ENCODE peak calls at places on chromosome 16, in six cellular contexts. O is fibroblast of lung, D is COR-L47, Q is GM23338, C is NCI-H1092, B is tibial nerve. L is an unnamed sample.

GRCh38 chr16:77833906-77834599 is 45.7 kb downstream of the VAT1L start:
- DNase-seq in O (peak), D (no peak), Q (peak), C (no peak), B (no peak), L (no peak)

GRCh38 chr16:81319221-81319912 is 4.6 kb downstream of the GAN start:
- DNase-seq in O (peak), D (no peak), Q (no peak), C (no peak), B (no peak), L (no peak)

GRCh38 chr16:70715113-70715711 is 29.4 kb upstream of the MTSS2 start:
- DNase-seq in O (peak), D (no peak), Q (no peak), C (peak), B (peak), L (no peak)

GRCh38 chr16:14579266-14579665 is 50.8 kb downstream of the PARN start:
- DNase-seq in O (no peak), D (no peak), Q (no peak), C (no peak), B (no peak), L (no peak)

GRCh38 chr16:15961060-15961511 is 11.7 kb downstream of the ABCC1 start:
- DNase-seq in O (peak), D (no peak), Q (no peak), C (no peak), B (no peak), L (no peak)

GRCh38 chr16:12027091-12027490 is 50.6 kb downstream of the SNX29 start:
- DNase-seq in O (no peak), D (peak), Q (peak), C (no peak), B (no peak), L (peak)

GRCh38 chr16:66270333-66270927 is 96.1 kb upstream of the CDH5 start:
- DNase-seq in O (peak), D (peak), Q (peak), C (peak), B (peak), L (peak)

GRCh38 chr16:86758932-86759331 is 180.6 kb downstream of the FOXL1 start:
- DNase-seq in O (no peak), D (no peak), Q (no peak), C (no peak), B (no peak), L (no peak)

GRCh38 chr16:8867483-8868271 is 1.1 kb downstream of the CARHSP1 start:
- DNase-seq in O (no peak), D (peak), Q (no peak), C (peak), B (peak), L (peak)

GRCh38 chr16:15682105-15682570 is 32.1 kb downstream of the NDE1 start:
- DNase-seq in O (peak), D (peak), Q (peak), C (no peak), B (no peak), L (peak)

GRCh38 chr16:2178321-2179106 is 17.9 kb downstream of the CASKIN1 start:
- DNase-seq in O (peak), D (no peak), Q (peak), C (no peak), B (no peak), L (no peak)

GRCh38 chr16:54594646-54595381 is 308.2 kb upstream of the IRX3 start:
- DNase-seq in O (no peak), D (no peak), Q (peak), C (no peak), B (no peak), L (no peak)

GRCh38 chr16:3482659-3483241 is 12.5 kb downstream of the C16orf90 start:
- DNase-seq in O (no peak), D (no peak), Q (no peak), C (no peak), B (no peak), L (no peak)

GRCh38 chr16:81486555-81487061 is 42.0 kb downstream of the CMIP start:
- DNase-seq in O (peak), D (no peak), Q (no peak), C (no peak), B (peak), L (no peak)

GRCh38 chr16:47110939-47111338 is 32.8 kb downstream of the NETO2 start:
- DNase-seq in O (no peak), D (no peak), Q (peak), C (no peak), B (no peak), L (peak)

GRCh38 chr16:67967956-67968439 is 439 bp downstream of the SLC12A4 start:
- DNase-seq in O (peak), D (no peak), Q (peak), C (no peak), B (no peak), L (peak)

GRCh38 chr16:19168173-19169080 is at the start of gene SYT17:
- DNase-seq in O (no peak), D (peak), Q (peak), C (peak), B (no peak), L (peak)

GRCh38 chr16:72455743-72456659 is 284.0 kb upstream of the PMFBP1 start:
- DNase-seq in O (no peak), D (peak), Q (no peak), C (no peak), B (no peak), L (peak)

GRCh38 chr16:67845291-67846062 is 1.3 kb upstream of the NUTF2 start:
- DNase-seq in O (no peak), D (no peak), Q (peak), C (no peak), B (no peak), L (no peak)

GRCh38 chr16:66309409-66309808 is 57.1 kb upstream of the CDH5 start:
- DNase-seq in O (no peak), D (no peak), Q (no peak), C (no peak), B (no peak), L (no peak)

GRCh38 chr16:1458977-1459341 is 14.6 kb upstream of the CCDC154 start:
- DNase-seq in O (no peak), D (no peak), Q (no peak), C (no peak), B (no peak), L (no peak)

GRCh38 chr16:11024333-11025053 is 80.1 kb downstream of the CLEC16A start:
- DNase-seq in O (no peak), D (no peak), Q (no peak), C (no peak), B (no peak), L (no peak)

GRCh38 chr16:2912330-2913199 is 834 bp downstream of the FLYWCH1 start:
- DNase-seq in O (peak), D (no peak), Q (peak), C (no peak), B (no peak), L (peak)

GRCh38 chr16:24635900-24636610 is 93.4 kb upstream of the TNRC6A start:
- DNase-seq in O (peak), D (peak), Q (no peak), C (peak), B (peak), L (no peak)